ENCODE peak calls at places on chromosome 5, in five cellular contexts. A is A549, O is K562, I is upper lobe of left lung, M is tibial nerve. U is an unnamed sample.

GRCh38 chr5:18420711-18421110 is 786.5 kb downstream of the TAF11L14 start:
- DNase-seq in O (no peak), M (no peak), I (no peak), A (no peak), U (no peak)

GRCh38 chr5:174222891-174223290 is 177.4 kb downstream of the NSG2 start:
- DNase-seq in M (no peak), I (no peak), A (no peak), O (no peak), U (no peak)

GRCh38 chr5:132837868-132838267 is 7.4 kb upstream of the SHROOM1 start:
- DNase-seq in O (no peak), M (no peak), I (no peak), A (no peak), U (no peak)

GRCh38 chr5:135497971-135498661 is 37.6 kb downstream of the NEUROG1 start:
- DNase-seq in I (no peak), M (no peak), O (no peak), A (no peak), U (no peak)

GRCh38 chr5:180370861-180371641 is 17.9 kb upstream of the GFPT2 start:
- DNase-seq in O (no peak), M (no peak), A (no peak), I (peak; percentile 62), U (no peak)

GRCh38 chr5:38724301-38725030 is 121.3 kb upstream of the OSMR start:
- DNase-seq in O (no peak), I (no peak), M (no peak), A (no peak), U (no peak)

GRCh38 chr5:150175536-150175935 is 9.0 kb downstream of the CDX1 start:
- DNase-seq in I (no peak), M (no peak), A (peak; percentile 81), O (peak; percentile 67), U (no peak)

GRCh38 chr5:109920736-109921135 is 231.0 kb downstream of the MAN2A1 start:
- DNase-seq in O (no peak), I (no peak), A (no peak), M (no peak), U (no peak)

GRCh38 chr5:19855929-19856328 is 132.1 kb downstream of the CDH18 start:
- DNase-seq in M (no peak), I (no peak), A (no peak), O (no peak), U (no peak)

GRCh38 chr5:179371681-179372675 is 26.7 kb upstream of the ADAMTS2 start:
- DNase-seq in O (no peak), A (no peak), I (no peak), M (no peak), U (peak; percentile 60)

GRCh38 chr5:134106991-134107701 is 7.3 kb upstream of the TCF7 start:
- DNase-seq in O (no peak), M (no peak), A (no peak), I (no peak), U (no peak)

GRCh38 chr5:93622240-93622885 is 39.3 kb downstream of the NR2F1 start:
- DNase-seq in O (no peak), M (no peak), I (no peak), A (no peak), U (no peak)

GRCh38 chr5:83199126-83199525 is 121.8 kb downstream of the XRCC4 start:
- DNase-seq in I (no peak), M (no peak), A (no peak), O (no peak), U (no peak)

DNA sequence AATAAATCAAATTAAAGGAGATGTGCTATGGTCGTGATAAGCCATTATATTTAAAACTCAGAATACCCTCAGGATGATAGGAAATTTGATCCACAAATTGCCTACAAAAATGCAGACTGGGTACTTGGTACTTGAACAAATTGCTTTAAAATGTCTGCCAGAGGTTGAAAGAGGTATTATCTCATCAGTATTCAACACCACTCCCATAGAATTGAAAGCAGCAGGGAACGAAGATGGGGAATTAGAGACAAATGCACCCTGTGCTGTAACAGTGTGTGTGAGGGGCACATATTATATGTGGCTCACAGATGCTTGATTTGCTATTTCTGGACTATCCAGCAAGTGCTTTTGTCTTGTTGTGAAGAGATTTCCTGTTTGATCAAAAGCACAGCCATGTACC is 120.0 kb downstream of the XRCC4 start:
- DNase-seq in M (no peak), A (no peak), O (no peak), I (no peak), U (no peak)
- TF ChIP-seq EP300 in M (no peak), A (no peak), O (no peak), I (no peak), U (no peak)

GRCh38 chr5:172950176-172950965 is 8.9 kb upstream of the RPL26L1 start:
- DNase-seq in O (no peak), A (no peak), I (no peak), M (no peak), U (no peak)
- TF ChIP-seq EP300 in O (no peak), A (no peak), I (no peak), M (no peak), U (no peak)

GRCh38 chr5:61330879-61331406 is 1.1 kb upstream of the ZSWIM6 start:
- DNase-seq in M (no peak), O (peak; percentile 17), A (peak; percentile 70), I (peak; percentile 97), U (no peak)
- TF ChIP-seq EP300 in M (no peak), O (no peak), A (no peak), I (no peak), U (no peak)

GRCh38 chr5:52738095-52738506 is 49.6 kb upstream of the ITGA1 start:
- DNase-seq in O (no peak), M (no peak), A (no peak), I (no peak), U (no peak)
- TF ChIP-seq EP300 in O (no peak), M (no peak), A (no peak), I (no peak), U (no peak)

GRCh38 chr5:66985394-66985793 is 211.2 kb downstream of the CD180 start:
- DNase-seq in M (no peak), A (no peak), O (no peak), I (no peak), U (no peak)

GRCh38 chr5:66979738-66980137 is 216.9 kb downstream of the CD180 start:
- DNase-seq in M (no peak), I (no peak), O (no peak), A (no peak), U (no peak)

GRCh38 chr5:66982514-66982913 is 214.1 kb downstream of the CD180 start:
- DNase-seq in A (no peak), M (no peak), I (no peak), O (no peak), U (no peak)

GRCh38 chr5:66981705-66982387 is 214.8 kb downstream of the CD180 start:
- DNase-seq in O (no peak), A (no peak), M (no peak), I (no peak), U (no peak)

GRCh38 chr5:66981266-66981665 is 215.3 kb downstream of the CD180 start:
- DNase-seq in M (no peak), O (no peak), I (no peak), A (no peak), U (no peak)
- TF ChIP-seq EP300 in M (no peak), O (no peak), I (no peak), A (no peak), U (no peak)

U was measured in suprapubic skin.